ENCODE peak calls at places on chromosomes 4 and X, in ten cellular contexts. One of them, this sample, is unnamed.
A peak's percentile ranks its signal among the peaks of the same experiment; 100 is the strongest.

GRCh38 chrX:137549846-137550534 is 15.9 kb upstream of the ZIC3 start:
- DNase-seq in H1: peak; percentile 66
- DNase-seq in endothelial cell of umbilical vein: no peak
- DNase-seq in upper lobe of right lung: no peak
- DNase-seq in ascending aorta: no peak
- DNase-seq in T-cell: no peak
- DNase-seq in stimulated activated CD4-positive, alpha-beta T cell treated with anti-CD3 and anti-CD28 coated beads, TNF-alpha, amount 100 ng/mL, for 24 hours: no peak
- DNase-seq in mucosa of descending colon: no peak
- DNase-seq in substantia nigra: no peak
- DNase-seq in EH: no peak
- DNase-seq in this sample: no peak

GRCh38 chr4:183241322-183241640 is 78.8 kb downstream of the CLDN22 start:
- DNase-seq in ascending aorta: no peak
- DNase-seq in upper lobe of right lung: no peak
- DNase-seq in EH: peak; percentile 72
- DNase-seq in T-cell: no peak
- DNase-seq in mucosa of descending colon: no peak
- DNase-seq in stimulated activated CD4-positive, alpha-beta T cell treated with anti-CD3 and anti-CD28 coated beads, TNF-alpha, amount 100 ng/mL, for 24 hours: no peak
- DNase-seq in endothelial cell of umbilical vein: peak; percentile 66
- DNase-seq in H1: no peak
- DNase-seq in substantia nigra: no peak
- DNase-seq in this sample: peak; percentile 40

GRCh38 chr4:73450398-73451004 is 14.5 kb downstream of the AFP start:
- DNase-seq in EH: peak; percentile 92
- DNase-seq in upper lobe of right lung: no peak
- DNase-seq in substantia nigra: no peak
- DNase-seq in ascending aorta: no peak
- DNase-seq in stimulated activated CD4-positive, alpha-beta T cell treated with anti-CD3 and anti-CD28 coated beads, TNF-alpha, amount 100 ng/mL, for 24 hours: no peak
- DNase-seq in endothelial cell of umbilical vein: no peak
- DNase-seq in T-cell: no peak
- DNase-seq in H1: peak; percentile 51
- DNase-seq in mucosa of descending colon: no peak
- DNase-seq in this sample: peak; percentile 1

GRCh38 chr4:8652181-8653078 is 59.9 kb downstream of the CPZ start:
- DNase-seq in mucosa of descending colon: no peak
- DNase-seq in upper lobe of right lung: peak; percentile 57
- DNase-seq in substantia nigra: no peak
- DNase-seq in stimulated activated CD4-positive, alpha-beta T cell treated with anti-CD3 and anti-CD28 coated beads, TNF-alpha, amount 100 ng/mL, for 24 hours: no peak
- DNase-seq in ascending aorta: peak; percentile 30
- DNase-seq in H1: no peak
- DNase-seq in endothelial cell of umbilical vein: no peak
- DNase-seq in EH: no peak
- DNase-seq in T-cell: no peak
- DNase-seq in this sample: no peak

GRCh38 chrX:16714504-16714903 is 2.0 kb upstream of the CTPS2 start:
- DNase-seq in mucosa of descending colon: no peak
- DNase-seq in T-cell: no peak
- DNase-seq in upper lobe of right lung: no peak
- DNase-seq in EH: no peak
- DNase-seq in substantia nigra: no peak
- DNase-seq in stimulated activated CD4-positive, alpha-beta T cell treated with anti-CD3 and anti-CD28 coated beads, TNF-alpha, amount 100 ng/mL, for 24 hours: no peak
- DNase-seq in H1: no peak
- DNase-seq in endothelial cell of umbilical vein: no peak
- DNase-seq in ascending aorta: no peak
- DNase-seq in this sample: no peak

GRCh38 chr4:1288786-1289185 is 905 bp upstream of the MAEA start:
- DNase-seq in substantia nigra: no peak
- DNase-seq in endothelial cell of umbilical vein: no peak
- DNase-seq in H1: no peak
- DNase-seq in ascending aorta: no peak
- DNase-seq in EH: no peak
- DNase-seq in mucosa of descending colon: no peak
- DNase-seq in T-cell: no peak
- DNase-seq in upper lobe of right lung: no peak
- DNase-seq in stimulated activated CD4-positive, alpha-beta T cell treated with anti-CD3 and anti-CD28 coated beads, TNF-alpha, amount 100 ng/mL, for 24 hours: no peak
- DNase-seq in this sample: no peak

GRCh38 chr4:97585274-97585673 is 558.0 kb downstream of the STPG2 start:
- DNase-seq in mucosa of descending colon: no peak
- DNase-seq in endothelial cell of umbilical vein: no peak
- DNase-seq in H1: no peak
- DNase-seq in ascending aorta: no peak
- DNase-seq in substantia nigra: no peak
- DNase-seq in T-cell: no peak
- DNase-seq in stimulated activated CD4-positive, alpha-beta T cell treated with anti-CD3 and anti-CD28 coated beads, TNF-alpha, amount 100 ng/mL, for 24 hours: no peak
- DNase-seq in EH: no peak
- DNase-seq in upper lobe of right lung: no peak
- DNase-seq in this sample: no peak

GRCh38 chrX:98338544-98338943 is 1454.8 kb downstream of the RPA4 start:
- DNase-seq in T-cell: no peak
- DNase-seq in EH: peak; percentile 7
- DNase-seq in substantia nigra: no peak
- DNase-seq in endothelial cell of umbilical vein: no peak
- DNase-seq in H1: no peak
- DNase-seq in upper lobe of right lung: no peak
- DNase-seq in mucosa of descending colon: no peak
- DNase-seq in ascending aorta: no peak
- DNase-seq in stimulated activated CD4-positive, alpha-beta T cell treated with anti-CD3 and anti-CD28 coated beads, TNF-alpha, amount 100 ng/mL, for 24 hours: no peak
- DNase-seq in this sample: no peak

GRCh38 chrX:111168314-111168713 is 72.3 kb downstream of the PAK3 start:
- DNase-seq in endothelial cell of umbilical vein: no peak
- DNase-seq in EH: peak; percentile 0
- DNase-seq in mucosa of descending colon: no peak
- DNase-seq in substantia nigra: no peak
- DNase-seq in ascending aorta: no peak
- DNase-seq in H1: no peak
- DNase-seq in upper lobe of right lung: no peak
- DNase-seq in T-cell: no peak
- DNase-seq in stimulated activated CD4-positive, alpha-beta T cell treated with anti-CD3 and anti-CD28 coated beads, TNF-alpha, amount 100 ng/mL, for 24 hours: no peak
- DNase-seq in this sample: no peak

GRCh38 chr4:67580577-67580976 is 22.1 kb downstream of the STAP1 start:
- DNase-seq in ascending aorta: no peak
- DNase-seq in T-cell: no peak
- DNase-seq in EH: no peak
- DNase-seq in substantia nigra: no peak
- DNase-seq in H1: no peak
- DNase-seq in endothelial cell of umbilical vein: no peak
- DNase-seq in stimulated activated CD4-positive, alpha-beta T cell treated with anti-CD3 and anti-CD28 coated beads, TNF-alpha, amount 100 ng/mL, for 24 hours: no peak
- DNase-seq in mucosa of descending colon: no peak
- DNase-seq in upper lobe of right lung: no peak
- DNase-seq in this sample: no peak

GRCh38 chrX:20547649-20548051 is 280.9 kb upstream of the RPS6KA3 start:
- DNase-seq in upper lobe of right lung: no peak
- DNase-seq in H1: no peak
- DNase-seq in endothelial cell of umbilical vein: no peak
- DNase-seq in EH: peak; percentile 65
- DNase-seq in T-cell: no peak
- DNase-seq in substantia nigra: no peak
- DNase-seq in mucosa of descending colon: peak; percentile 73
- DNase-seq in stimulated activated CD4-positive, alpha-beta T cell treated with anti-CD3 and anti-CD28 coated beads, TNF-alpha, amount 100 ng/mL, for 24 hours: no peak
- DNase-seq in ascending aorta: peak; percentile 83
- DNase-seq in this sample: peak; percentile 24

GRCh38 chrX:71978164-71978563 is 67.5 kb downstream of the NHSL2 start:
- DNase-seq in endothelial cell of umbilical vein: no peak
- DNase-seq in ascending aorta: no peak
- DNase-seq in H1: no peak
- DNase-seq in EH: no peak
- DNase-seq in mucosa of descending colon: no peak
- DNase-seq in stimulated activated CD4-positive, alpha-beta T cell treated with anti-CD3 and anti-CD28 coated beads, TNF-alpha, amount 100 ng/mL, for 24 hours: no peak
- DNase-seq in upper lobe of right lung: no peak
- DNase-seq in substantia nigra: no peak
- DNase-seq in T-cell: no peak
- DNase-seq in this sample: no peak

GRCh38 chr4:89048906-89049601 is 7.9 kb downstream of the FAM13A start:
- DNase-seq in substantia nigra: no peak
- DNase-seq in T-cell: no peak
- DNase-seq in upper lobe of right lung: no peak
- DNase-seq in EH: peak; percentile 28
- DNase-seq in H1: no peak
- DNase-seq in mucosa of descending colon: no peak
- DNase-seq in stimulated activated CD4-positive, alpha-beta T cell treated with anti-CD3 and anti-CD28 coated beads, TNF-alpha, amount 100 ng/mL, for 24 hours: no peak
- DNase-seq in ascending aorta: no peak
- DNase-seq in endothelial cell of umbilical vein: no peak
- DNase-seq in this sample: no peak

GRCh38 chr4:73156394-73156793 is 86.9 kb upstream of the COX18 start:
- DNase-seq in upper lobe of right lung: no peak
- DNase-seq in H1: no peak
- DNase-seq in stimulated activated CD4-positive, alpha-beta T cell treated with anti-CD3 and anti-CD28 coated beads, TNF-alpha, amount 100 ng/mL, for 24 hours: no peak
- DNase-seq in substantia nigra: no peak
- DNase-seq in T-cell: no peak
- DNase-seq in ascending aorta: no peak
- DNase-seq in EH: no peak
- DNase-seq in endothelial cell of umbilical vein: no peak
- DNase-seq in mucosa of descending colon: no peak
- DNase-seq in this sample: no peak

GRCh38 chrX:1394731-1395501 is 3.0 kb upstream of the SLC25A6 start:
- DNase-seq in mucosa of descending colon: no peak
- DNase-seq in EH: no peak
- DNase-seq in ascending aorta: no peak
- DNase-seq in stimulated activated CD4-positive, alpha-beta T cell treated with anti-CD3 and anti-CD28 coated beads, TNF-alpha, amount 100 ng/mL, for 24 hours: no peak
- DNase-seq in upper lobe of right lung: peak; percentile 59
- DNase-seq in substantia nigra: no peak
- DNase-seq in endothelial cell of umbilical vein: no peak
- DNase-seq in H1: no peak
- DNase-seq in T-cell: no peak
- DNase-seq in this sample: no peak

GRCh38 chrX:39682778-39683177 is 415.0 kb downstream of the BCOR start:
- DNase-seq in T-cell: no peak
- DNase-seq in substantia nigra: no peak
- DNase-seq in mucosa of descending colon: no peak
- DNase-seq in EH: peak; percentile 3
- DNase-seq in H1: no peak
- DNase-seq in stimulated activated CD4-positive, alpha-beta T cell treated with anti-CD3 and anti-CD28 coated beads, TNF-alpha, amount 100 ng/mL, for 24 hours: no peak
- DNase-seq in upper lobe of right lung: no peak
- DNase-seq in ascending aorta: no peak
- DNase-seq in endothelial cell of umbilical vein: no peak
- DNase-seq in this sample: no peak

GRCh38 chr4:177400030-177400429 is 42.2 kb downstream of the AGA start:
- DNase-seq in substantia nigra: no peak
- DNase-seq in H1: no peak
- DNase-seq in ascending aorta: no peak
- DNase-seq in T-cell: no peak
- DNase-seq in mucosa of descending colon: no peak
- DNase-seq in EH: no peak
- DNase-seq in upper lobe of right lung: no peak
- DNase-seq in stimulated activated CD4-positive, alpha-beta T cell treated with anti-CD3 and anti-CD28 coated beads, TNF-alpha, amount 100 ng/mL, for 24 hours: no peak
- DNase-seq in endothelial cell of umbilical vein: no peak
- DNase-seq in this sample: no peak

GRCh38 chr4:106208481-106209460 is 107.2 kb downstream of the TBCK start:
- DNase-seq in H1: no peak
- DNase-seq in upper lobe of right lung: peak; percentile 61
- DNase-seq in mucosa of descending colon: no peak
- DNase-seq in T-cell: no peak
- DNase-seq in ascending aorta: no peak
- DNase-seq in substantia nigra: no peak
- DNase-seq in stimulated activated CD4-positive, alpha-beta T cell treated with anti-CD3 and anti-CD28 coated beads, TNF-alpha, amount 100 ng/mL, for 24 hours: no peak
- DNase-seq in EH: no peak
- DNase-seq in endothelial cell of umbilical vein: no peak
- DNase-seq in this sample: no peak

GRCh38 chr4:98786866-98787265 is 128.5 kb upstream of the TSPAN5 start:
- DNase-seq in stimulated activated CD4-positive, alpha-beta T cell treated with anti-CD3 and anti-CD28 coated beads, TNF-alpha, amount 100 ng/mL, for 24 hours: no peak
- DNase-seq in ascending aorta: no peak
- DNase-seq in H1: no peak
- DNase-seq in substantia nigra: no peak
- DNase-seq in upper lobe of right lung: no peak
- DNase-seq in endothelial cell of umbilical vein: peak; percentile 32
- DNase-seq in EH: peak; percentile 43
- DNase-seq in mucosa of descending colon: no peak
- DNase-seq in T-cell: no peak
- DNase-seq in this sample: no peak

GRCh38 chr4:38675167-38676121 is 11.4 kb downstream of the KLF3 start:
- DNase-seq in EH: peak; percentile 84
- DNase-seq in upper lobe of right lung: no peak
- DNase-seq in substantia nigra: peak; percentile 57
- DNase-seq in ascending aorta: peak; percentile 92
- DNase-seq in stimulated activated CD4-positive, alpha-beta T cell treated with anti-CD3 and anti-CD28 coated beads, TNF-alpha, amount 100 ng/mL, for 24 hours: peak; percentile 85
- DNase-seq in endothelial cell of umbilical vein: peak; percentile 86
- DNase-seq in mucosa of descending colon: peak; percentile 97
- DNase-seq in T-cell: peak; percentile 73
- DNase-seq in H1: peak; percentile 87
- DNase-seq in this sample: peak; percentile 77

GRCh38 chr4:45294464-45294863 is 568.1 kb upstream of the GNPDA2 start:
- DNase-seq in ascending aorta: no peak
- DNase-seq in substantia nigra: no peak
- DNase-seq in stimulated activated CD4-positive, alpha-beta T cell treated with anti-CD3 and anti-CD28 coated beads, TNF-alpha, amount 100 ng/mL, for 24 hours: no peak
- DNase-seq in EH: no peak
- DNase-seq in endothelial cell of umbilical vein: no peak
- DNase-seq in T-cell: no peak
- DNase-seq in mucosa of descending colon: no peak
- DNase-seq in H1: no peak
- DNase-seq in upper lobe of right lung: no peak
- DNase-seq in this sample: no peak

GRCh38 chr4:152072001-152072485 is 311.2 kb upstream of the GATB start:
- DNase-seq in mucosa of descending colon: no peak
- DNase-seq in EH: peak; percentile 51
- DNase-seq in substantia nigra: no peak
- DNase-seq in stimulated activated CD4-positive, alpha-beta T cell treated with anti-CD3 and anti-CD28 coated beads, TNF-alpha, amount 100 ng/mL, for 24 hours: no peak
- DNase-seq in T-cell: no peak
- DNase-seq in endothelial cell of umbilical vein: no peak
- DNase-seq in upper lobe of right lung: no peak
- DNase-seq in H1: no peak
- DNase-seq in ascending aorta: no peak
- DNase-seq in this sample: no peak

GRCh38 chr4:123250843-123251242 is 145.8 kb upstream of the SPRY1 start:
- DNase-seq in upper lobe of right lung: no peak
- DNase-seq in stimulated activated CD4-positive, alpha-beta T cell treated with anti-CD3 and anti-CD28 coated beads, TNF-alpha, amount 100 ng/mL, for 24 hours: no peak
- DNase-seq in endothelial cell of umbilical vein: peak; percentile 94
- DNase-seq in EH: peak; percentile 63
- DNase-seq in H1: no peak
- DNase-seq in mucosa of descending colon: no peak
- DNase-seq in substantia nigra: no peak
- DNase-seq in ascending aorta: no peak
- DNase-seq in T-cell: no peak
- DNase-seq in this sample: no peak

GRCh38 chr4:109998867-109999303 is 86.2 kb downstream of the EGF start:
- DNase-seq in endothelial cell of umbilical vein: peak; percentile 59
- DNase-seq in upper lobe of right lung: no peak
- DNase-seq in EH: peak; percentile 63
- DNase-seq in T-cell: no peak
- DNase-seq in mucosa of descending colon: peak; percentile 69
- DNase-seq in stimulated activated CD4-positive, alpha-beta T cell treated with anti-CD3 and anti-CD28 coated beads, TNF-alpha, amount 100 ng/mL, for 24 hours: peak; percentile 24
- DNase-seq in H1: no peak
- DNase-seq in substantia nigra: no peak
- DNase-seq in ascending aorta: no peak
- DNase-seq in this sample: peak; percentile 30

GRCh38 chr4:119286377-119287002 is 35.4 kb downstream of the FABP2 start:
- DNase-seq in upper lobe of right lung: no peak
- DNase-seq in substantia nigra: no peak
- DNase-seq in endothelial cell of umbilical vein: peak; percentile 83
- DNase-seq in ascending aorta: no peak
- DNase-seq in H1: no peak
- DNase-seq in EH: peak; percentile 82
- DNase-seq in mucosa of descending colon: peak; percentile 36
- DNase-seq in T-cell: peak; percentile 13
- DNase-seq in stimulated activated CD4-positive, alpha-beta T cell treated with anti-CD3 and anti-CD28 coated beads, TNF-alpha, amount 100 ng/mL, for 24 hours: peak; percentile 5
- DNase-seq in this sample: peak; percentile 10

GRCh38 chrX:120677017-120677652 is 47.3 kb upstream of the C1GALT1C1 start:
- DNase-seq in endothelial cell of umbilical vein: no peak
- DNase-seq in T-cell: no peak
- DNase-seq in ascending aorta: no peak
- DNase-seq in EH: no peak
- DNase-seq in H1: no peak
- DNase-seq in upper lobe of right lung: no peak
- DNase-seq in substantia nigra: no peak
- DNase-seq in mucosa of descending colon: no peak
- DNase-seq in stimulated activated CD4-positive, alpha-beta T cell treated with anti-CD3 and anti-CD28 coated beads, TNF-alpha, amount 100 ng/mL, for 24 hours: peak; percentile 6
- DNase-seq in this sample: no peak

GRCh38 chrX:26789751-26790150 is 573.8 kb downstream of the MAGEB5 start:
- DNase-seq in stimulated activated CD4-positive, alpha-beta T cell treated with anti-CD3 and anti-CD28 coated beads, TNF-alpha, amount 100 ng/mL, for 24 hours: no peak
- DNase-seq in upper lobe of right lung: no peak
- DNase-seq in substantia nigra: no peak
- DNase-seq in endothelial cell of umbilical vein: peak; percentile 74
- DNase-seq in ascending aorta: no peak
- DNase-seq in EH: no peak
- DNase-seq in mucosa of descending colon: no peak
- DNase-seq in T-cell: no peak
- DNase-seq in H1: no peak
- DNase-seq in this sample: no peak

GRCh38 chr4:169024762-169025161 is 14.7 kb upstream of the CBR4 start:
- DNase-seq in EH: peak; percentile 61
- DNase-seq in T-cell: no peak
- DNase-seq in endothelial cell of umbilical vein: peak; percentile 68
- DNase-seq in stimulated activated CD4-positive, alpha-beta T cell treated with anti-CD3 and anti-CD28 coated beads, TNF-alpha, amount 100 ng/mL, for 24 hours: no peak
- DNase-seq in substantia nigra: no peak
- DNase-seq in upper lobe of right lung: no peak
- DNase-seq in H1: no peak
- DNase-seq in ascending aorta: no peak
- DNase-seq in mucosa of descending colon: peak; percentile 55
- DNase-seq in this sample: peak; percentile 9